ENCODE peak calls at places on chromosomes 16 and 17, in eight cellular contexts. One of them, this sample, is unnamed.

GRCh38 chr17:2897605-2898004 is 101.4 kb downstream of the RAP1GAP2 start:
- DNase-seq in lower lobe of right lung: no peak
- DNase-seq in psoas muscle: no peak
- DNase-seq in EL: no peak
- DNase-seq in stimulated activated CD8-positive, alpha-beta memory T cell treated with anti-CD3 and anti-CD28 coated beads, Interleukin-4, amount 100 ng/mL, for 1 hour: no peak
- DNase-seq in mesenteric fat pad: no peak
- DNase-seq in IMR-90: no peak
- DNase-seq in posterior cingulate gyrus: no peak
- DNase-seq in this sample: no peak

GRCh38 chr17:7111784-7112526 is 2.7 kb downstream of the ASGR2 start:
- DNase-seq in lower lobe of right lung: no peak
- DNase-seq in psoas muscle: no peak
- DNase-seq in EL: no peak
- DNase-seq in stimulated activated CD8-positive, alpha-beta memory T cell treated with anti-CD3 and anti-CD28 coated beads, Interleukin-4, amount 100 ng/mL, for 1 hour: no peak
- DNase-seq in mesenteric fat pad: peak
- DNase-seq in IMR-90: no peak
- DNase-seq in posterior cingulate gyrus: no peak
- DNase-seq in this sample: no peak

GRCh38 chr17:41446806-41447205 is 6.0 kb upstream of the KRT38 start:
- DNase-seq in lower lobe of right lung: no peak
- DNase-seq in psoas muscle: no peak
- DNase-seq in EL: peak
- DNase-seq in stimulated activated CD8-positive, alpha-beta memory T cell treated with anti-CD3 and anti-CD28 coated beads, Interleukin-4, amount 100 ng/mL, for 1 hour: no peak
- DNase-seq in mesenteric fat pad: no peak
- DNase-seq in IMR-90: peak
- DNase-seq in posterior cingulate gyrus: no peak
- DNase-seq in this sample: no peak

GRCh38 chr16:22220714-22221113 is 14.6 kb downstream of the EEF2K start:
- DNase-seq in lower lobe of right lung: no peak
- DNase-seq in psoas muscle: peak
- DNase-seq in EL: no peak
- DNase-seq in stimulated activated CD8-positive, alpha-beta memory T cell treated with anti-CD3 and anti-CD28 coated beads, Interleukin-4, amount 100 ng/mL, for 1 hour: no peak
- DNase-seq in mesenteric fat pad: no peak
- DNase-seq in IMR-90: no peak
- DNase-seq in posterior cingulate gyrus: peak
- DNase-seq in this sample: peak

GRCh38 chr16:3145151-3145550 is 10.3 kb downstream of the ZNF213 start:
- DNase-seq in lower lobe of right lung: no peak
- DNase-seq in psoas muscle: no peak
- DNase-seq in EL: no peak
- DNase-seq in stimulated activated CD8-positive, alpha-beta memory T cell treated with anti-CD3 and anti-CD28 coated beads, Interleukin-4, amount 100 ng/mL, for 1 hour: no peak
- DNase-seq in mesenteric fat pad: no peak
- DNase-seq in IMR-90: no peak
- DNase-seq in posterior cingulate gyrus: peak
- DNase-seq in this sample: no peak

GRCh38 chr17:4529533-4530152 is 25.5 kb downstream of the MYBBP1A start:
- DNase-seq in lower lobe of right lung: no peak
- DNase-seq in psoas muscle: no peak
- DNase-seq in EL: no peak
- DNase-seq in stimulated activated CD8-positive, alpha-beta memory T cell treated with anti-CD3 and anti-CD28 coated beads, Interleukin-4, amount 100 ng/mL, for 1 hour: no peak
- DNase-seq in mesenteric fat pad: no peak
- DNase-seq in IMR-90: no peak
- DNase-seq in posterior cingulate gyrus: no peak
- DNase-seq in this sample: no peak

GRCh38 chr17:72462396-72462795 is 341.6 kb downstream of the SOX9 start:
- DNase-seq in lower lobe of right lung: no peak
- DNase-seq in psoas muscle: no peak
- DNase-seq in EL: no peak
- DNase-seq in stimulated activated CD8-positive, alpha-beta memory T cell treated with anti-CD3 and anti-CD28 coated beads, Interleukin-4, amount 100 ng/mL, for 1 hour: no peak
- DNase-seq in mesenteric fat pad: no peak
- DNase-seq in IMR-90: no peak
- DNase-seq in posterior cingulate gyrus: no peak
- DNase-seq in this sample: no peak

GRCh38 chr16:80299416-80299815 is 241.4 kb upstream of the DYNLRB2 start:
- DNase-seq in lower lobe of right lung: no peak
- DNase-seq in psoas muscle: no peak
- DNase-seq in EL: peak
- DNase-seq in stimulated activated CD8-positive, alpha-beta memory T cell treated with anti-CD3 and anti-CD28 coated beads, Interleukin-4, amount 100 ng/mL, for 1 hour: no peak
- DNase-seq in mesenteric fat pad: no peak
- DNase-seq in IMR-90: no peak
- DNase-seq in posterior cingulate gyrus: no peak
- DNase-seq in this sample: no peak

GRCh38 chr17:81241648-81242420 is 2.7 kb downstream of the NDUFAF8 start:
- DNase-seq in lower lobe of right lung: peak
- DNase-seq in psoas muscle: peak
- DNase-seq in EL: peak
- DNase-seq in stimulated activated CD8-positive, alpha-beta memory T cell treated with anti-CD3 and anti-CD28 coated beads, Interleukin-4, amount 100 ng/mL, for 1 hour: no peak
- DNase-seq in mesenteric fat pad: no peak
- DNase-seq in IMR-90: peak
- DNase-seq in posterior cingulate gyrus: no peak
- DNase-seq in this sample: no peak

GRCh38 chr17:74116087-74116717 is 87.3 kb upstream of the RPL38 start:
- DNase-seq in lower lobe of right lung: no peak
- DNase-seq in psoas muscle: no peak
- DNase-seq in EL: no peak
- DNase-seq in stimulated activated CD8-positive, alpha-beta memory T cell treated with anti-CD3 and anti-CD28 coated beads, Interleukin-4, amount 100 ng/mL, for 1 hour: no peak
- DNase-seq in mesenteric fat pad: peak
- DNase-seq in IMR-90: no peak
- DNase-seq in posterior cingulate gyrus: no peak
- DNase-seq in this sample: no peak

GRCh38 chr17:83182620-83183063 is 103.2 kb downstream of the METRNL start:
- DNase-seq in lower lobe of right lung: peak
- DNase-seq in psoas muscle: peak
- DNase-seq in EL: no peak
- DNase-seq in stimulated activated CD8-positive, alpha-beta memory T cell treated with anti-CD3 and anti-CD28 coated beads, Interleukin-4, amount 100 ng/mL, for 1 hour: no peak
- DNase-seq in mesenteric fat pad: peak
- DNase-seq in IMR-90: no peak
- DNase-seq in posterior cingulate gyrus: no peak
- DNase-seq in this sample: no peak

This sample was measured in left ventricle myocardium inferior.